ENCODE peak calls at places on chromosomes 5 and 9, in four cellular contexts. V is psoas muscle, O is pancreas, K is cardiac muscle cell. E is an unnamed sample.
A peak's percentile ranks its signal among the peaks of the same experiment; 100 is the strongest.

GRCh38 chr9:137294091-137294683 is 7.9 kb downstream of the NRARP start:
- DNase-seq in O (peak; percentile 85), K (peak; percentile 57), V (no peak), E (no peak)

GRCh38 chr9:76414656-76415055 is 20.4 kb upstream of the RFK start:
- DNase-seq in K (peak; percentile 75), V (no peak), O (no peak), E (no peak)

GRCh38 chr9:13295556-13295955 is 16.1 kb upstream of the MPDZ start:
- DNase-seq in K (no peak), V (no peak), O (no peak), E (no peak)

GRCh38 chr9:103304797-103305196 is 309.7 kb downstream of the CYLC2 start:
- DNase-seq in O (no peak), K (no peak), V (no peak), E (no peak)

GRCh38 chr5:1509346-1510085 is 14.2 kb downstream of the LPCAT1 start:
- DNase-seq in V (peak; percentile 12), K (no peak), O (no peak), E (no peak)

GRCh38 chr5:113264061-113264460 is 170.7 kb downstream of the TSSK1B start:
- DNase-seq in V (no peak), O (no peak), K (peak; percentile 85), E (no peak)

GRCh38 chr9:77386187-77386586 is 208.9 kb downstream of the VPS13A start:
- DNase-seq in O (no peak), K (no peak), V (no peak), E (no peak)

GRCh38 chr9:115494958-115495690 is 377.2 kb upstream of the TNC start:
- DNase-seq in V (no peak), K (peak; percentile 6), O (no peak), E (peak; percentile 83)

GRCh38 chr5:154970759-154971158 is 29.9 kb downstream of the MRPL22 start:
- DNase-seq in K (peak; percentile 14), O (no peak), V (no peak), E (no peak)

GRCh38 chr9:107711528-107711927 is 222.0 kb upstream of the KLF4 start:
- DNase-seq in K (peak; percentile 91), O (no peak), V (peak; percentile 61), E (peak; percentile 50)

GRCh38 chr5:40052812-40053211 is 626.9 kb upstream of the PTGER4 start:
- DNase-seq in V (no peak), K (no peak), O (no peak), E (no peak)

GRCh38 chr5:75050415-75050814 is 1.9 kb downstream of the GCNT4 start:
- DNase-seq in K (peak; percentile 41), O (no peak), V (no peak), E (no peak)

GRCh38 chr9:113654605-113655193 is 191.2 kb downstream of the RGS3 start:
- DNase-seq in K (peak; percentile 89), V (peak; percentile 81), O (no peak), E (no peak)

GRCh38 chr9:133714606-133715294 is 23.4 kb downstream of the SARDH start:
- DNase-seq in O (peak; percentile 35), K (peak; percentile 97), V (peak; percentile 70), E (no peak)

GRCh38 chr5:159156426-159156835 is 52.9 kb downstream of the RNF145 start:
- DNase-seq in V (no peak), O (no peak), K (no peak), E (no peak)

GRCh38 chr9:36486454-36486932 is 86.2 kb upstream of the MELK start:
- DNase-seq in K (no peak), O (no peak), V (no peak), E (no peak)

GRCh38 chr9:78904686-78905085 is 607.8 kb downstream of the PSAT1 start:
- DNase-seq in V (no peak), O (no peak), K (no peak), E (no peak)

GRCh38 chr5:140711794-140712193 is 11.5 kb downstream of the ZMAT2 start:
- DNase-seq in K (no peak), O (no peak), V (no peak), E (no peak)

GRCh38 chr5:113357696-113358476 is 76.9 kb downstream of the TSSK1B start:
- DNase-seq in K (peak; percentile 44), V (no peak), O (no peak), E (no peak)

GRCh38 chr5:112192886-112193285 is 226.2 kb downstream of the EPB41L4A start:
- DNase-seq in K (peak; percentile 74), O (no peak), V (no peak), E (no peak)

GRCh38 chr9:109453210-109453842 is 44.8 kb downstream of the PTPN3 start:
- DNase-seq in K (peak; percentile 87), V (no peak), O (no peak), E (no peak)

GRCh38 chr9:109733690-109734089 is 46.3 kb upstream of the PALM2AKAP2 start:
- DNase-seq in O (no peak), V (no peak), K (peak; percentile 84), E (no peak)

GRCh38 chr5:178428341-178429155 is 161.6 kb downstream of the COL23A1 start:
- DNase-seq in V (peak; percentile 92), O (peak; percentile 17), K (no peak), E (no peak)

GRCh38 chr5:178423431-178423830 is 166.8 kb downstream of the COL23A1 start:
- DNase-seq in V (no peak), O (no peak), K (no peak), E (no peak)

GRCh38 chr5:178424141-178424855 is 165.9 kb downstream of the COL23A1 start:
- DNase-seq in K (no peak), O (no peak), V (no peak), E (no peak)

GRCh38 chr5:178426326-178427130 is 163.7 kb downstream of the COL23A1 start:
- DNase-seq in V (no peak), K (no peak), O (no peak), E (peak; percentile 62)

GRCh38 chr5:178425621-178426068 is 164.5 kb downstream of the COL23A1 start:
- DNase-seq in V (no peak), O (no peak), K (no peak), E (no peak)
- H3K4me3 ChIP-seq in V (no peak overlapping the region), O (no peak overlapping the region), K (no peak overlapping the region), E (no peak overlapping the region)

GRCh38 chr5:93092349-93093105 is 488.5 kb downstream of the NR2F1-AS1 start:
- DNase-seq in O (no peak), K (peak; percentile 75), V (no peak), E (no peak)
- TF ChIP-seq CTCF in O (no peak), K (peak; percentile 52), V (no peak), E (peak; percentile 54)

GRCh38 chr5:87410941-87411340 is 1.8 kb downstream of the CCNH start:
- DNase-seq in V (no peak), O (no peak), K (peak; percentile 70), E (no peak)
- H3K4me3 ChIP-seq in V (peak overlapping the region; percentile 91), O (no peak overlapping the region), K (no peak overlapping the region), E (peak overlapping the region; percentile 83)

GRCh38 chr5:17951392-17952169 is 317.3 kb downstream of the TAF11L14 start:
- DNase-seq in V (no peak), O (no peak), K (no peak), E (peak; percentile 82)
- TF ChIP-seq CTCF in V (no peak), O (no peak), K (no peak), E (peak; percentile 43)

DNA sequence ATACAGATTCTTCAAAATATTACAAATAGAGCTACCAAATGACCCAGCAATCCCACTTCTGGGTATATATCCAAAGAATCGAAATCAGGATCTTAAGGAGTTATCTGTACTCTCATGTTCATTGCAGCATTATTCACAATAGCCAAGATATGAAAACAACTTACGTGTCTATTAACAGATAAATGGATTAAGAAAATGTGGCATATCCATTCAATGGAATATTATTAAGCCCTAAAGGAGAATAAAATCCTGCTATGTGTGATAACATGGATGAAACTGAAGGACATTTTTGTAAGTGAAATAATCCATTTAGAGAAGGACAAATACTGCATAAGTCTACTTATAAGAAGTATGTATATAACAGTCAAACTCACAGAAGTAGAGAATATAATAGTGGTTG is 450.6 kb downstream of the TMEM232 start:
- DNase-seq in V (no peak), K (no peak), O (no peak), E (no peak)
- H3K4me3 ChIP-seq in V (no peak overlapping the region), K (no peak overlapping the region), O (no peak overlapping the region), E (no peak overlapping the region)

E was measured in LNCaP clone FGC.